ENCODE peak calls at places on chromosomes 13 and 19, in four cellular contexts. V, W, S and B are unnamed samples.

GRCh38 chr13:83691966-83692365 is 190.3 kb downstream of the SLITRK1 start:
- DNase-seq in V (no peak), W (no peak), S (no peak), B (no peak)

GRCh38 chr13:22964245-22964966 is 216.4 kb upstream of the SGCG start:
- DNase-seq in V (no peak), W (no peak), S (no peak), B (no peak)

GRCh38 chr13:74450976-74451375 is 316.8 kb upstream of the KLF12 start:
- DNase-seq in V (no peak), W (no peak), S (no peak), B (no peak)

GRCh38 chr13:78520425-78520824 is 82.9 kb downstream of the POU4F1 start:
- DNase-seq in V (no peak), W (no peak), S (no peak), B (no peak)

GRCh38 chr13:106534844-106535551 is 464 bp downstream of the EFNB2 start:
- DNase-seq in V (no peak), W (no peak), S (no peak), B (no peak)

GRCh38 chr13:52104624-52105023 is 24.2 kb downstream of the NEK5 start:
- DNase-seq in V (no peak), W (peak), S (no peak), B (no peak)

GRCh38 chr13:34414616-34415015 is 527.5 kb upstream of the NBEA start:
- DNase-seq in V (no peak), W (no peak), S (no peak), B (no peak)

GRCh38 chr13:106490177-106490576 is 45.3 kb downstream of the EFNB2 start:
- DNase-seq in V (no peak), W (no peak), S (no peak), B (peak)

GRCh38 chr13:99528547-99528946 is 27.3 kb downstream of the TM9SF2 start:
- DNase-seq in V (no peak), W (peak), S (no peak), B (no peak)

GRCh38 chr13:44281252-44282000 is 92.2 kb upstream of the SERP2 start:
- DNase-seq in V (no peak), W (peak), S (no peak), B (no peak)

GRCh38 chr13:51805925-51806324 is 2.0 kb upstream of the DHRS12 start:
- DNase-seq in V (no peak), W (no peak), S (no peak), B (no peak)

GRCh38 chr13:70835349-70835748 is 727.1 kb upstream of the KLHL1 start:
- DNase-seq in V (no peak), W (no peak), S (no peak), B (peak)

GRCh38 chr13:29140277-29140676 is 320.1 kb downstream of the MTUS2 start:
- DNase-seq in V (no peak), W (no peak), S (no peak), B (no peak)

GRCh38 chr13:34076319-34076718 is 258.4 kb downstream of the RFC3 start:
- DNase-seq in V (no peak), W (no peak), S (no peak), B (no peak)

GRCh38 chr19:6613711-6614110 is 22.8 kb upstream of the CD70 start:
- DNase-seq in V (no peak), W (no peak), S (no peak), B (no peak)

GRCh38 chr19:13149628-13150186 is 468 bp downstream of the STX10 start:
- DNase-seq in V (no peak), W (peak), S (no peak), B (peak)

GRCh38 chr13:44735806-44736205 is 159.7 kb upstream of the TSC22D1 start:
- DNase-seq in V (no peak), W (no peak), S (no peak), B (no peak)

GRCh38 chr13:29674532-29674931 is 79.0 kb upstream of the SLC7A1 start:
- DNase-seq in V (no peak), W (no peak), S (no peak), B (no peak)

GRCh38 chr19:47111081-47111589 is 2.4 kb downstream of the ZC3H4 start:
- DNase-seq in V (peak), W (no peak), S (no peak), B (peak)

GRCh38 chr19:958967-959685 is 25.0 kb upstream of the WDR18 start:
- DNase-seq in V (peak), W (peak), S (peak), B (no peak)

GRCh38 chr19:30857966-30858490 is 485.8 kb downstream of the ZNF536 start:
- DNase-seq in V (no peak), W (no peak), S (no peak), B (no peak)

GRCh38 chr19:33535176-33535575 is 13.6 kb upstream of the PEPD start:
- DNase-seq in V (no peak), W (no peak), S (no peak), B (no peak)

GRCh38 chr19:13151605-13152355 is 1.6 kb downstream of the IER2 start:
- DNase-seq in V (peak), W (peak), S (peak), B (peak)

GRCh38 chr13:48580185-48580803 is 47.4 kb upstream of the RCBTB2 start:
- DNase-seq in V (peak), W (peak), S (peak), B (peak)

GRCh38 chr13:101757446-101758039 is 305.1 kb downstream of the ITGBL1 start:
- DNase-seq in V (no peak), W (no peak), S (no peak), B (peak)

GRCh38 chr13:99886706-99887105 is 84.9 kb downstream of the ZIC5 start:
- DNase-seq in V (no peak), W (no peak), S (no peak), B (no peak)

GRCh38 chr13:67438465-67438864 is 208.3 kb upstream of the PCDH9 start:
- DNase-seq in V (no peak), W (no peak), S (no peak), B (peak)

GRCh38 chr19:23255700-23256099 is 5.5 kb upstream of the ZNF724 start:
- DNase-seq in V (no peak), W (no peak), S (no peak), B (no peak)

GRCh38 chr19:29676586-29676985 is 11.3 kb downstream of the PLEKHF1 start:
- DNase-seq in V (no peak), W (no peak), S (no peak), B (no peak)

GRCh38 chr13:100728201-100728600 is 53.6 kb upstream of the TMTC4 start:
- DNase-seq in V (no peak), W (no peak), S (no peak), B (no peak)

GRCh38 chr19:53057904-53058579 is 13.5 kb downstream of the ERVV-2 start:
- DNase-seq in V (no peak), W (no peak), S (no peak), B (peak)

GRCh38 chr13:27427663-27428062 is 3.2 kb downstream of the GTF3A start:
- DNase-seq in V (no peak), W (no peak), S (no peak), B (no peak)

GRCh38 chr13:46077260-46077659 is 24.7 kb upstream of the ZC3H13 start:
- DNase-seq in V (no peak), W (no peak), S (no peak), B (no peak)

GRCh38 chr19:55472463-55472862 is 4.0 kb upstream of the ZNF628 start:
- DNase-seq in V (no peak), W (peak), S (peak), B (no peak)

DNA sequence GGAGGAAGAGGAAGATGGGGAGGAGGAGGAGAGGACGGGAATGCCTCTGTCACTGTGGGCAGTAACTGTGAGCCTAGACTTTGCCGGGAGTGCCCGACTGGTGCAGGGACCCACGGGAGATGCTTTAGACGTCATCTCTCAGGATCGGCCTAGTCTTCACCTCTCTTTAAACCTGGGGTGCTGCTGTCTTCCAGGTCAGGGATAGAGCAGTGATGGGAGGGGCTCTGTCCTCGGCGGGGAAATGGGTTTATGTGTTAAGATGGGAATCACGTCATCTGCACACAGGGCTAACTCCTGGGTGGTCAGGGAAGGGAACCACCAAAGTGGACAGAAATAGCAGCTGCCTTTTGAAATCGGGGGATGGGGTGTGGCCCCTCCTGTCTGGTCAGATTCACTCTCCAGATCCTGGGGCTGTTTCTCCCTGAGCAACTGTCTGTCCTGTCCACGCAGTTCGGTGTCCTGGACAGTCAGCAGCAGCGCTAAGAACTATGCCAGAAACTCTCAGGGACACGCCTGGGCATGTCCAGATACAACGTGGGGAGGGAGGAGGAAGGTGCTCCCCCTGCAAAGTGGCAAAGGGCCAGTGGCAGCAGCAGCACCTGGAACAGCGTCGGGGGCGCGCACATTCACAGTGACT is 26.8 kb downstream of the GAS6 start:
- DNase-seq in V (no peak), W (no peak), S (peak), B (peak)
- TF ChIP-seq ELF1 in V (no peak), W (no peak), S (no peak), B (no peak)

GRCh38 chr19:35768082-35768421 is 7.3 kb upstream of the ARHGAP33 start:
- DNase-seq in V (no peak), W (no peak), S (no peak), B (no peak)
- TF ChIP-seq RAD21 in V (no peak), W (no peak), S (no peak), B (no peak)

DNA sequence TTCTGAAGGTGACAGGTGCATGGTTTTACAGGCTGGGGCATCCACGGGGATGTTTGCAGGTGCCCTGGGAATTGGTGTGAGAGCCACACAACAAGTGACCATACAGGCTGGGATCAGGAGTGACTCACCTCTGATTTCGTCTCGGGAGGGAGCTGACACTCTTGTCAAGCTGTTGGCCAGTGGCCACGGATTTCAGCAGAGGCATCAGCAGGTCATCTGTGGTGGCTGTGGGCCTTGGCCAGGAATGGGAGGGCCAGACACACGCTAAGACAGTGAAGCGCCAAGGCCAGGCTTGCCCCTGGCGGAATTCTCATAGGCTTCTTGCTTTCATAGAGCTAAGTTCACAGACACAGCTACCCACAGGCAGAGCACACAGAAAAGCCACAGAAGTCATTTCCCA is 108.6 kb downstream of the HSPH1 start:
- DNase-seq in V (no peak), W (no peak), S (no peak), B (no peak)
- TF ChIP-seq ELF1 in V (no peak), W (no peak), S (no peak), B (no peak)

DNA sequence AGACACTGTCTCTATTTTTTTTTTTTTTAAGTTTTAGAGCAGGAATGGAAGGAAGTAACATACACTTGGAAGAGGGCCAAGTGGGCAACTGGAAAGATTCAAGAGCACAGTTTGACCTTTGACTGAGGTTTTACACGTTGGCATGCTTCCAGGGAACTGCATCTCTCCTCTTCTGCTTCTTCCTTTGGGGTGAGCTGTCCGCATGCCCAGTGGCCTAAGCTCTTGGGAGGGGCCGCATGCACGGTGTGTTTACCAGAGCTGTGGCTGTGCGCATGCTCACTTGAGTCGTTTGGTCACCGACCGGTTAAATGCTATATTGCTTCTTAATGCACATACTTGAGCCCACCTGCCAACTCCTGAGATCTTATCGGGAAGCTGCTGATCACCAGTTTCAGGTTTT is 727.7 kb downstream of the UQCRFS1 start:
- DNase-seq in V (no peak), W (no peak), S (no peak), B (no peak)
- TF ChIP-seq RAD21 in V (no peak), W (no peak), S (no peak), B (no peak)

GRCh38 chr13:37417042-37417441 is 181.5 kb downstream of the POSTN start:
- DNase-seq in V (no peak), W (no peak), S (no peak), B (no peak)
- TF ChIP-seq ELF1 in V (no peak), W (no peak), S (no peak), B (no peak)

GRCh38 chr19:8393871-8394250 is 3.7 kb downstream of the RAB11B start:
- DNase-seq in V (no peak), W (no peak), S (no peak), B (no peak)
- TF ChIP-seq RAD21 in V (no peak), W (no peak), S (no peak), B (no peak)